ENCODE peak calls at places on chromosomes 5 and 9, in six cellular contexts. D is DND-41, T is BE2C, N is brain microvascular endothelial cell, Y is AG04450, C is astrocyte of the spinal cord. H is an unnamed sample.

GRCh38 chr5:101675510-101675909 is 620.6 kb downstream of the SLCO4C1 start:
- DNase-seq in D (no peak), T (peak; percentile 77), N (no peak), Y (no peak), C (no peak), H (no peak)

GRCh38 chr9:136504512-136505348 is 21.9 kb upstream of the SEC16A start:
- DNase-seq in D (no peak), T (no peak), N (no peak), Y (no peak), C (no peak), H (no peak)

GRCh38 chr9:125932012-125932411 is 184.8 kb downstream of the PBX3 start:
- DNase-seq in D (no peak), T (peak; percentile 67), N (peak; percentile 97), Y (peak; percentile 93), C (peak; percentile 98), H (no peak)

GRCh38 chr5:30092548-30092947 is 1100.9 kb upstream of the CDH6 start:
- DNase-seq in D (no peak), T (no peak), N (no peak), Y (no peak), C (no peak), H (no peak)

GRCh38 chr5:67246546-67246945 is 49.9 kb upstream of the CD180 start:
- DNase-seq in D (no peak), T (no peak), N (no peak), Y (no peak), C (no peak), H (no peak)

GRCh38 chr5:34959323-34959722 is 30.0 kb downstream of the DNAJC21 start:
- DNase-seq in D (no peak), T (no peak), N (peak; percentile 42), Y (peak; percentile 34), C (peak; percentile 57), H (no peak)

GRCh38 chr5:83340511-83340918 is 131.0 kb upstream of the VCAN start:
- DNase-seq in D (peak; percentile 27), T (no peak), N (no peak), Y (no peak), C (no peak), H (no peak)

GRCh38 chr9:91421987-91422765 is 1.5 kb downstream of the NFIL3 start:
- DNase-seq in D (no peak), T (no peak), N (peak; percentile 36), Y (no peak), C (peak; percentile 64), H (no peak)

GRCh38 chr9:116320180-116320799 is 166.7 kb downstream of the PAPPA start:
- DNase-seq in D (no peak), T (no peak), N (no peak), Y (no peak), C (no peak), H (no peak)

DNA sequence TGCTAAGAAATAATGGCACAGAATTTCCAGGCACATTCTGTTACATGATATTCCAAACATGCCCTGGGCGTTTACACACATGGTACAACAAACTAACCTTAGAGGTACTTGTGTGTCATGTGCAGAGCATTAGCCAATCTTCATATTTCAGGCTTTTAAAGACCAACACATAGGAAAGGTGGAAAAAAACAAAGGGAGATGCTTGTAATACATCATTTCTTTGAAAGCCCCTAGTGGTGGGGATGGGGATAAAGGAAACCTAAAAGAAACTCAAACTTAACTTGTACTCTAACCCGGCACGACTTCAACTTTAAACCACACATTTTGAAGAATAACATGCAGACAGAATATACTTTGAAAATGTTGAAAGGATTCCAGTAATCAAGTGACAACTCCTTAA is 133.6 kb downstream of the PTPRD start:
- DNase-seq in D (no peak), T (no peak), N (peak; percentile 16), Y (no peak), C (peak; percentile 5), H (no peak)
- TF ChIP-seq CTCF in D (peak; percentile 43), T (peak; percentile 42), N (peak; percentile 40), Y (peak; percentile 12), C (peak; percentile 39), H (no peak)

GRCh38 chr9:97557606-97558095 is 56.2 kb downstream of the TMOD1 start:
- DNase-seq in D (no peak), T (peak; percentile 87), N (no peak), Y (no peak), C (no peak), H (peak; percentile 39)
- H3K4me3 ChIP-seq in D (no peak overlapping the region), T (no peak overlapping the region), N (no peak overlapping the region), Y (no peak overlapping the region), C (no peak overlapping the region), H (no peak overlapping the region)

GRCh38 chr9:69671904-69672827 is at the start of gene APBA1:
- DNase-seq in D (no peak), T (peak; percentile 81), N (peak; percentile 10), Y (no peak), C (peak; percentile 40), H (no peak)

GRCh38 chr9:69675563-69675962 is 3.4 kb upstream of the APBA1 start:
- DNase-seq in D (no peak), T (no peak), N (no peak), Y (no peak), C (no peak), H (no peak)

GRCh38 chr9:69674741-69675438 is 2.7 kb upstream of the APBA1 start:
- DNase-seq in D (no peak), T (no peak), N (peak; percentile 65), Y (peak; percentile 68), C (peak; percentile 81), H (no peak)

GRCh38 chr9:69672828-69673640 is 863 bp upstream of the APBA1 start:
- DNase-seq in D (no peak), T (peak; percentile 93), N (peak; percentile 81), Y (peak; percentile 72), C (peak; percentile 90), H (peak; percentile 53)

GRCh38 chr9:69674112-69674511 is 1.9 kb upstream of the APBA1 start:
- DNase-seq in D (no peak), T (no peak), N (no peak), Y (no peak), C (no peak), H (no peak)
- TF ChIP-seq CTCF in D (no peak), T (peak; percentile 11), N (peak; percentile 15), Y (peak; percentile 13), C (no peak), H (peak; percentile 15)

GRCh38 chr9:105328872-105329728 is 84.6 kb downstream of the SLC44A1 start:
- DNase-seq in D (no peak), T (no peak), N (no peak), Y (no peak), C (no peak), H (no peak)
- H3K4me3 ChIP-seq in D (no peak overlapping the region), T (no peak overlapping the region), N (no peak overlapping the region), Y (no peak overlapping the region), C (no peak overlapping the region), H (no peak overlapping the region)

GRCh38 chr9:95025213-95026170 is 292.0 kb downstream of the FANCC start:
- DNase-seq in D (no peak), T (peak; percentile 84), N (peak; percentile 93), Y (peak; percentile 68), C (peak; percentile 92), H (no peak)
- TF ChIP-seq CTCF in D (no peak), T (peak; percentile 54), N (peak; percentile 67), Y (peak; percentile 52), C (peak; percentile 51), H (no peak)

GRCh38 chr9:88989961-88990570 is 1.2 kb upstream of the S1PR3 start:
- DNase-seq in D (no peak), T (no peak), N (no peak), Y (no peak), C (no peak), H (no peak)
- H3K4me3 ChIP-seq in D (no peak overlapping the region), T (no peak overlapping the region), N (no peak overlapping the region), Y (no peak overlapping the region), C (no peak overlapping the region), H (no peak overlapping the region)

GRCh38 chr9:19284729-19285128 is 54.2 kb downstream of the DENND4C start:
- DNase-seq in D (no peak), T (no peak), N (no peak), Y (no peak), C (no peak), H (no peak)
- TF ChIP-seq CTCF in D (no peak), T (no peak), N (no peak), Y (no peak), C (no peak), H (no peak)

GRCh38 chr5:161548472-161549094 is 2.1 kb upstream of the GABRB2 start:
- DNase-seq in D (no peak), T (no peak), N (no peak), Y (no peak), C (no peak), H (no peak)
- H3K4me3 ChIP-seq in D (no peak overlapping the region), T (no peak overlapping the region), N (no peak overlapping the region), Y (no peak overlapping the region), C (no peak overlapping the region), H (no peak overlapping the region)

DNA sequence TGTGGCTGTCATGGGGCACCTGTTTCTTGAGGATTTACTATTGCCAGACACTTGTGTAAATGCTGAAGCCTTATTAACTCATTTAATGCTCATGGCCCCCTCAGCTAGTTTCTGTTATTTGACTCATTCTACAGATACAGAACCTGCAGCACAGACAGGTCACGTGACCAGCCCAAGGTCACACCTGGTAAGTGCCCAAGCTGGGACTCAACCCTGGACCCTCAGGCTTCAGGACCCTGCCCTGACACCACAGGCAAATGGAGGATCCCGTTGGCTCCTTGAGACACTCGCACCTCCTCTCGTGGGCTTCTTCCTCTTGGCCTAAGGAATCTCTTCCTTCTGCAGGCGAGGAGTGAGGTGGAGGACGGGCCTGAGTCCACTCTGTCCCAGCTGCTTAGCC is 10.6 kb upstream of the NEURL1B start:
- DNase-seq in D (no peak), T (no peak), N (no peak), Y (no peak), C (no peak), H (no peak)
- TF ChIP-seq CTCF in D (no peak), T (no peak), N (no peak), Y (no peak), C (no peak), H (no peak)